ENCODE peak calls at places on chromosome 2, in eight cellular contexts. One of them, this sample, is unnamed.
A peak's percentile ranks its signal among the peaks of the same experiment; 100 is the strongest.

GRCh38 chr2:65055427-65056214 is 595 bp upstream of the CEP68 start:
- DNase-seq in caudate nucleus: no peak
- DNase-seq in astrocyte: no peak
- DNase-seq in hepatocyte: peak; percentile 78
- DNase-seq in aorta: peak; percentile 85
- DNase-seq in H9: no peak
- DNase-seq in Karpas-422: no peak
- DNase-seq in prostate gland: peak; percentile 40
- DNase-seq in this sample: no peak

GRCh38 chr2:25700221-25700660 is 26.9 kb upstream of the DTNB start:
- DNase-seq in hepatocyte: peak; percentile 70
- DNase-seq in astrocyte: peak; percentile 27
- DNase-seq in H9: peak; percentile 39
- DNase-seq in prostate gland: no peak
- DNase-seq in caudate nucleus: no peak
- DNase-seq in aorta: no peak
- DNase-seq in Karpas-422: peak; percentile 77
- DNase-seq in this sample: no peak

GRCh38 chr2:40844353-40845277 is 392.7 kb upstream of the SLC8A1 start:
- DNase-seq in hepatocyte: peak; percentile 45
- DNase-seq in astrocyte: no peak
- DNase-seq in Karpas-422: peak; percentile 42
- DNase-seq in H9: peak; percentile 49
- DNase-seq in caudate nucleus: no peak
- DNase-seq in prostate gland: no peak
- DNase-seq in aorta: no peak
- DNase-seq in this sample: no peak

GRCh38 chr2:199018826-199019225 is 438.9 kb downstream of the SATB2 start:
- DNase-seq in hepatocyte: no peak
- DNase-seq in H9: no peak
- DNase-seq in prostate gland: no peak
- DNase-seq in Karpas-422: no peak
- DNase-seq in caudate nucleus: no peak
- DNase-seq in astrocyte: peak; percentile 64
- DNase-seq in aorta: no peak
- DNase-seq in this sample: no peak

GRCh38 chr2:231914077-231914690 is 12.0 kb downstream of the NPPC start:
- DNase-seq in aorta: no peak
- DNase-seq in caudate nucleus: no peak
- DNase-seq in hepatocyte: no peak
- DNase-seq in Karpas-422: no peak
- DNase-seq in prostate gland: no peak
- DNase-seq in H9: no peak
- DNase-seq in astrocyte: no peak
- DNase-seq in this sample: peak; percentile 13

GRCh38 chr2:190697421-190697820 is 48.5 kb downstream of the NAB1 start:
- DNase-seq in prostate gland: no peak
- DNase-seq in astrocyte: no peak
- DNase-seq in hepatocyte: no peak
- DNase-seq in H9: no peak
- DNase-seq in Karpas-422: no peak
- DNase-seq in aorta: no peak
- DNase-seq in caudate nucleus: no peak
- DNase-seq in this sample: no peak

GRCh38 chr2:236239276-236240065 is 24.7 kb downstream of the ASB18 start:
- DNase-seq in hepatocyte: no peak
- DNase-seq in H9: no peak
- DNase-seq in caudate nucleus: no peak
- DNase-seq in Karpas-422: no peak
- DNase-seq in astrocyte: no peak
- DNase-seq in prostate gland: no peak
- DNase-seq in aorta: no peak
- DNase-seq in this sample: no peak

GRCh38 chr2:101038455-101039255 is 36.6 kb downstream of the RPL31 start:
- DNase-seq in H9: peak; percentile 57
- DNase-seq in Karpas-422: peak; percentile 73
- DNase-seq in prostate gland: no peak
- DNase-seq in aorta: peak; percentile 68
- DNase-seq in astrocyte: no peak
- DNase-seq in caudate nucleus: no peak
- DNase-seq in hepatocyte: peak; percentile 19
- DNase-seq in this sample: no peak

GRCh38 chr2:42714686-42715085 is 49.2 kb downstream of the OXER1 start:
- DNase-seq in Karpas-422: no peak
- DNase-seq in hepatocyte: no peak
- DNase-seq in H9: no peak
- DNase-seq in aorta: no peak
- DNase-seq in caudate nucleus: no peak
- DNase-seq in astrocyte: no peak
- DNase-seq in prostate gland: no peak
- DNase-seq in this sample: no peak

GRCh38 chr2:187431911-187432310 is 16.1 kb downstream of the CALCRL start:
- DNase-seq in H9: no peak
- DNase-seq in prostate gland: no peak
- DNase-seq in astrocyte: no peak
- DNase-seq in hepatocyte: no peak
- DNase-seq in Karpas-422: no peak
- DNase-seq in aorta: no peak
- DNase-seq in caudate nucleus: no peak
- DNase-seq in this sample: no peak

GRCh38 chr2:84477886-84478285 is 18.8 kb upstream of the SUCLG1 start:
- DNase-seq in prostate gland: no peak
- DNase-seq in caudate nucleus: no peak
- DNase-seq in H9: no peak
- DNase-seq in aorta: no peak
- DNase-seq in astrocyte: no peak
- DNase-seq in hepatocyte: peak; percentile 32
- DNase-seq in Karpas-422: no peak
- DNase-seq in this sample: no peak

GRCh38 chr2:181183878-181184553 is 203.6 kb downstream of the UBE2E3 start:
- DNase-seq in caudate nucleus: no peak
- DNase-seq in prostate gland: no peak
- DNase-seq in aorta: no peak
- DNase-seq in H9: no peak
- DNase-seq in astrocyte: no peak
- DNase-seq in Karpas-422: peak; percentile 86
- DNase-seq in hepatocyte: no peak
- DNase-seq in this sample: no peak

GRCh38 chr2:27765621-27766286 is 5.8 kb upstream of the MRPL33 start:
- DNase-seq in hepatocyte: no peak
- DNase-seq in prostate gland: peak; percentile 18
- DNase-seq in Karpas-422: no peak
- DNase-seq in astrocyte: peak; percentile 48
- DNase-seq in aorta: peak; percentile 90
- DNase-seq in H9: no peak
- DNase-seq in caudate nucleus: peak; percentile 50
- DNase-seq in this sample: peak; percentile 76

GRCh38 chr2:213934560-213934959 is 476.3 kb upstream of the VWC2L start:
- DNase-seq in aorta: no peak
- DNase-seq in prostate gland: no peak
- DNase-seq in Karpas-422: peak; percentile 72
- DNase-seq in caudate nucleus: no peak
- DNase-seq in hepatocyte: peak; percentile 11
- DNase-seq in H9: no peak
- DNase-seq in astrocyte: peak; percentile 1
- DNase-seq in this sample: no peak

GRCh38 chr2:105789745-105790466 is 45.2 kb downstream of the NCK2 start:
- DNase-seq in aorta: peak; percentile 80
- DNase-seq in Karpas-422: no peak
- DNase-seq in H9: no peak
- DNase-seq in hepatocyte: no peak
- DNase-seq in prostate gland: no peak
- DNase-seq in caudate nucleus: no peak
- DNase-seq in astrocyte: peak; percentile 69
- DNase-seq in this sample: peak; percentile 55

GRCh38 chr2:133146893-133147292 is 421.4 kb downstream of the NCKAP5 start:
- DNase-seq in prostate gland: no peak
- DNase-seq in Karpas-422: no peak
- DNase-seq in aorta: no peak
- DNase-seq in hepatocyte: no peak
- DNase-seq in H9: no peak
- DNase-seq in caudate nucleus: no peak
- DNase-seq in astrocyte: no peak
- DNase-seq in this sample: no peak

GRCh38 chr2:74011246-74011645 is 26.5 kb downstream of the TET3 start:
- DNase-seq in prostate gland: no peak
- DNase-seq in astrocyte: no peak
- DNase-seq in aorta: no peak
- DNase-seq in Karpas-422: no peak
- DNase-seq in caudate nucleus: no peak
- DNase-seq in hepatocyte: no peak
- DNase-seq in H9: no peak
- DNase-seq in this sample: no peak

GRCh38 chr2:165876712-165877111 is 76.9 kb downstream of the TTC21B start:
- DNase-seq in prostate gland: no peak
- DNase-seq in hepatocyte: no peak
- DNase-seq in H9: no peak
- DNase-seq in astrocyte: peak; percentile 45
- DNase-seq in aorta: no peak
- DNase-seq in Karpas-422: no peak
- DNase-seq in caudate nucleus: no peak
- DNase-seq in this sample: no peak

GRCh38 chr2:112648081-112648480 is 2.3 kb downstream of the SLC20A1 start:
- DNase-seq in hepatocyte: no peak
- DNase-seq in prostate gland: no peak
- DNase-seq in H9: no peak
- DNase-seq in caudate nucleus: no peak
- DNase-seq in aorta: no peak
- DNase-seq in Karpas-422: no peak
- DNase-seq in astrocyte: no peak
- DNase-seq in this sample: no peak

GRCh38 chr2:98731709-98732349 is 897 bp upstream of the MGAT4A start:
- DNase-seq in aorta: no peak
- DNase-seq in Karpas-422: no peak
- DNase-seq in H9: no peak
- DNase-seq in astrocyte: no peak
- DNase-seq in hepatocyte: no peak
- DNase-seq in caudate nucleus: no peak
- DNase-seq in prostate gland: no peak
- DNase-seq in this sample: no peak

GRCh38 chr2:43100883-43101662 is 125.3 kb downstream of the ZFP36L2 start:
- DNase-seq in hepatocyte: peak; percentile 49
- DNase-seq in caudate nucleus: peak; percentile 81
- DNase-seq in H9: peak; percentile 78
- DNase-seq in Karpas-422: no peak
- DNase-seq in aorta: peak; percentile 85
- DNase-seq in prostate gland: no peak
- DNase-seq in astrocyte: peak; percentile 64
- DNase-seq in this sample: peak; percentile 88

GRCh38 chr2:109200616-109201464 is 71.8 kb downstream of the SH3RF3 start:
- DNase-seq in astrocyte: no peak
- DNase-seq in Karpas-422: no peak
- DNase-seq in hepatocyte: no peak
- DNase-seq in aorta: no peak
- DNase-seq in H9: no peak
- DNase-seq in prostate gland: no peak
- DNase-seq in caudate nucleus: no peak
- DNase-seq in this sample: no peak
- H3K27ac ChIP-seq in astrocyte: no peak overlapping the region
- H3K27ac ChIP-seq in Karpas-422: no peak overlapping the region
- H3K27ac ChIP-seq in hepatocyte: no peak overlapping the region
- H3K27ac ChIP-seq in aorta: peak overlapping the region; percentile 31
- H3K27ac ChIP-seq in H9: no peak overlapping the region
- H3K27ac ChIP-seq in prostate gland: no peak overlapping the region
- H3K27ac ChIP-seq in caudate nucleus: no peak overlapping the region
- H3K27ac ChIP-seq in this sample: peak overlapping the region; percentile 46

GRCh38 chr2:96304606-96305005 is 740 bp downstream of the SNRNP200 start:
- DNase-seq in astrocyte: no peak
- DNase-seq in H9: no peak
- DNase-seq in caudate nucleus: no peak
- DNase-seq in aorta: no peak
- DNase-seq in prostate gland: no peak
- DNase-seq in Karpas-422: no peak
- DNase-seq in hepatocyte: no peak
- DNase-seq in this sample: no peak

GRCh38 chr2:96308248-96308647 is 2.9 kb upstream of the SNRNP200 start:
- DNase-seq in Karpas-422: no peak
- DNase-seq in prostate gland: no peak
- DNase-seq in aorta: no peak
- DNase-seq in astrocyte: no peak
- DNase-seq in hepatocyte: no peak
- DNase-seq in H9: no peak
- DNase-seq in caudate nucleus: no peak
- DNase-seq in this sample: no peak

GRCh38 chr2:96305091-96305978 is at the start of gene SNRNP200:
- DNase-seq in Karpas-422: peak; percentile 98
- DNase-seq in hepatocyte: peak; percentile 94
- DNase-seq in aorta: peak; percentile 95
- DNase-seq in caudate nucleus: peak; percentile 84
- DNase-seq in H9: peak; percentile 86
- DNase-seq in prostate gland: peak; percentile 84
- DNase-seq in astrocyte: peak; percentile 62
- DNase-seq in this sample: peak; percentile 94

GRCh38 chr2:96305979-96306308 is 598 bp upstream of the SNRNP200 start:
- DNase-seq in Karpas-422: peak; percentile 53
- DNase-seq in hepatocyte: no peak
- DNase-seq in aorta: no peak
- DNase-seq in prostate gland: no peak
- DNase-seq in astrocyte: no peak
- DNase-seq in H9: no peak
- DNase-seq in caudate nucleus: no peak
- DNase-seq in this sample: no peak

DNA sequence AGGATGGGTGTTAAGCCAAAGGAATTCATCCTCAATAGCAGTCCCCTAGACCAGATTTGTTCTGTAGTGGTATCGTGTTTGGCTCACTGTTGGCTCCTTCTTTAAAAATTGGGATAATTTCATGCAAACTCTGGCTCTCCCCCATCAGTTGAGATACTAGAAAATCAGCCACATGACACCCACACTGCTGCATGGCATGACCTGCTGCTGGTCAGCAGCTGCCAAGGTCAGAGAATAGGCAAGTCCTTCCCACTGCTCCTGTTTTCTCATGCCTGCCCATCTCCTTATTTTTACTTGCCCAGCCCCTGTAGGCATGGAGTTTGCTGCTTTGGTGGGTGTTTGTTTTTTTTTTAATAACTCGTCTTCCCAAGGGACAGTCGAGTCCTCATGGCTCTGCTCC is 1.0 kb upstream of the SNRNP200 start:
- DNase-seq in H9: no peak
- DNase-seq in aorta: no peak
- DNase-seq in Karpas-422: peak; percentile 44
- DNase-seq in astrocyte: no peak
- DNase-seq in caudate nucleus: no peak
- DNase-seq in hepatocyte: no peak
- DNase-seq in prostate gland: no peak
- DNase-seq in this sample: no peak
- H3K27ac ChIP-seq in H9: no peak overlapping the region
- H3K27ac ChIP-seq in aorta: no peak overlapping the region
- H3K27ac ChIP-seq in Karpas-422: peak overlapping the region; percentile 69
- H3K27ac ChIP-seq in astrocyte: no peak overlapping the region
- H3K27ac ChIP-seq in caudate nucleus: no peak overlapping the region
- H3K27ac ChIP-seq in hepatocyte: peak overlapping the region; percentile 95
- H3K27ac ChIP-seq in prostate gland: peak overlapping the region; percentile 77
- H3K27ac ChIP-seq in this sample: peak overlapping the region; percentile 88

GRCh38 chr2:23903034-23903433 is 23.9 kb downstream of the ATAD2B start:
- DNase-seq in prostate gland: no peak
- DNase-seq in astrocyte: no peak
- DNase-seq in Karpas-422: no peak
- DNase-seq in aorta: no peak
- DNase-seq in caudate nucleus: no peak
- DNase-seq in hepatocyte: no peak
- DNase-seq in H9: no peak
- DNase-seq in this sample: no peak
- H3K27ac ChIP-seq in prostate gland: no peak overlapping the region
- H3K27ac ChIP-seq in astrocyte: no peak overlapping the region
- H3K27ac ChIP-seq in Karpas-422: no peak overlapping the region
- H3K27ac ChIP-seq in aorta: no peak overlapping the region
- H3K27ac ChIP-seq in caudate nucleus: no peak overlapping the region
- H3K27ac ChIP-seq in hepatocyte: no peak overlapping the region
- H3K27ac ChIP-seq in H9: no peak overlapping the region
- H3K27ac ChIP-seq in this sample: no peak overlapping the region

GRCh38 chr2:238567067-238567855 is 140.5 kb downstream of the ASB1 start:
- DNase-seq in caudate nucleus: no peak
- DNase-seq in prostate gland: no peak
- DNase-seq in Karpas-422: no peak
- DNase-seq in astrocyte: no peak
- DNase-seq in H9: no peak
- DNase-seq in aorta: no peak
- DNase-seq in hepatocyte: no peak
- DNase-seq in this sample: no peak
- H3K27ac ChIP-seq in caudate nucleus: no peak overlapping the region
- H3K27ac ChIP-seq in prostate gland: no peak overlapping the region
- H3K27ac ChIP-seq in Karpas-422: no peak overlapping the region
- H3K27ac ChIP-seq in astrocyte: no peak overlapping the region
- H3K27ac ChIP-seq in H9: no peak overlapping the region
- H3K27ac ChIP-seq in aorta: no peak overlapping the region
- H3K27ac ChIP-seq in hepatocyte: no peak overlapping the region
- H3K27ac ChIP-seq in this sample: no peak overlapping the region

This sample was measured in psoas muscle.